ENCODE peak calls at places on chromosome 6, in four cellular contexts. A is B cell, R is lower lobe of right lung, B is heart left ventricle. V is an unnamed sample.
A peak's percentile ranks its signal among the peaks of the same experiment; 100 is the strongest.

GRCh38 chr6:4368649-4369048 is 233.3 kb upstream of the ECI2 start:
- DNase-seq in A (no peak), B (no peak), R (no peak), V (no peak)

GRCh38 chr6:26272171-26272631 is 92.8 kb upstream of the BTN3A2 start:
- DNase-seq in R (peak; percentile 75), B (peak; percentile 72), A (peak; percentile 73), V (no peak)

GRCh38 chr6:14544689-14545088 is 427.1 kb downstream of the CD83 start:
- DNase-seq in R (no peak), B (no peak), A (no peak), V (no peak)

GRCh38 chr6:142074516-142074915 is 58.2 kb upstream of the GJE1 start:
- DNase-seq in R (no peak), A (no peak), B (no peak), V (no peak)

GRCh38 chr6:32853541-32854375 is at the start of the genes PSMB9 and TAP1:
- DNase-seq in A (peak; percentile 95), B (peak; percentile 96), R (peak; percentile 97), V (peak; percentile 82)

GRCh38 chr6:140101367-140101766 is 726.9 kb upstream of the CITED2 start:
- DNase-seq in R (no peak), B (no peak), A (no peak), V (no peak)

GRCh38 chr6:39366875-39367618 is 44.5 kb upstream of the KCNK16 start:
- DNase-seq in A (no peak), B (no peak), R (no peak), V (no peak)

GRCh38 chr6:33790306-33790855 is 1.5 kb upstream of the LEMD2 start:
- DNase-seq in B (no peak), R (no peak), A (no peak), V (no peak)

GRCh38 chr6:22015944-22016343 is 280.9 kb downstream of the PRL start:
- DNase-seq in B (no peak), R (no peak), A (no peak), V (no peak)

GRCh38 chr6:169803291-169803811 is 51.9 kb downstream of the ERMARD start:
- DNase-seq in A (no peak), R (no peak), B (no peak), V (no peak)

GRCh38 chr6:90080876-90081464 is 186.7 kb downstream of the GJA10 start:
- DNase-seq in A (peak; percentile 56), B (no peak), R (no peak), V (no peak)

GRCh38 chr6:69610073-69610472 is 186.7 kb downstream of the LMBRD1 start:
- DNase-seq in B (no peak), A (no peak), R (no peak), V (no peak)

GRCh38 chr6:26243132-26243531 is 121.9 kb upstream of the BTN3A2 start:
- DNase-seq in A (no peak), B (no peak), R (no peak), V (no peak)

GRCh38 chr6:45076217-45076616 is 251.9 kb upstream of the RUNX2 start:
- DNase-seq in R (no peak), B (no peak), A (no peak), V (peak; percentile 3)

GRCh38 chr6:6969761-6970223 is 138.0 kb upstream of the RREB1 start:
- DNase-seq in A (no peak), R (no peak), B (no peak), V (no peak)

GRCh38 chr6:87213364-87213763 is 58.0 kb downstream of the ZNF292 start:
- DNase-seq in B (no peak), R (no peak), A (no peak), V (no peak)

GRCh38 chr6:100803264-100803663 is 77.9 kb downstream of the ASCC3 start:
- DNase-seq in A (no peak), B (no peak), R (no peak), V (no peak)

GRCh38 chr6:134744301-134744700 is 205.6 kb downstream of the ALDH8A1 start:
- DNase-seq in R (no peak), B (no peak), A (no peak), V (no peak)

GRCh38 chr6:167306401-167306998 is 15.4 kb downstream of the UNC93A start:
- DNase-seq in B (no peak), A (no peak), R (no peak), V (no peak)

GRCh38 chr6:71123051-71123450 is 165.6 kb upstream of the OGFRL1 start:
- DNase-seq in A (no peak), B (no peak), R (no peak), V (no peak)

DNA sequence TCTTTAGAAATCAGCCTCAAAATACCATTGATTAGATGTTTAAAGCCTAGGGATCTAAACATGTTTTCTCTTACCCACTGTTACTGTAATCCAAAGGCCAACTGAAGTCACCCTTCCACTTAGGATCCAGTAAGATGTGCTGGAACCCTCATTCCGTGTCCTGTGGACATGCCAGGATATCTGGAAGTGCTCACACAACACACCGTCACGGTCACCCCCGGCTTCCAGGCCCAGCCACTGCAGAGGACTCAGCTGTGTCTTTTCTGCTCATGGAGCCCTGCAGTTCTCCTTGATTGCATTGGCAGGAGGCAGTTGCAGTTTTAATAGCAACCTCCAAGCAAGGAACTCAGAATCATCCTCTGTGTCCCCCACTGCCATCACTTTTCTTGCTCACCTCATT is 93.3 kb downstream of the CAP2 start:
- DNase-seq in B (no peak), R (no peak), A (no peak), V (no peak)
- TF ChIP-seq CTCF in B (no peak), R (no peak), A (no peak), V (no peak)

GRCh38 chr6:2178125-2178524 is 67.3 kb downstream of the GMDS start:
- DNase-seq in B (no peak), R (no peak), A (no peak), V (no peak)
- TF ChIP-seq CTCF in B (no peak), R (no peak), A (no peak), V (no peak)

DNA sequence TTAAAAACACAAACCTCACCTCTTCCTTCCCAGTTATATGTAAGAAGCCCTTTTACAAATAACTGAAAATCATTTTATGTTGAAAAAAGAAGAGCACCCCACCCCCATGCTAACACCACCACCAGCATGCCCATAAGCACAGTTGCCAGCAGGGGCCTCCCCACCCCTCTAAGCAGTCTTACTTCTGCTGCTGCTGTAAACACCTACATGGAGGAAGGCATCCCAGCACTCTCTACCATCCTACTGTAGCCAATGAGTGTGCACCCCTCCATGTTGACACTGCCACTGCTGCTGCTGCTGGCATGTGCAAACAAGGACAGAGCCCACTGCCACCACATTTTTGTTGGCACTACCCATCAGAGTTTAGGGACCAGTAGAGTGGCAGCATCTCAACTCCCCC is 49.6 kb upstream of the PHIP start:
- DNase-seq in A (no peak), B (no peak), R (peak; percentile 32), V (no peak)
- TF ChIP-seq CTCF in A (no peak), B (no peak), R (no peak), V (no peak)

GRCh38 chr6:219641-220198 is 72.6 kb upstream of the DUSP22 start:
- DNase-seq in R (peak; percentile 86), B (peak; percentile 86), A (peak; percentile 66), V (no peak)

GRCh38 chr6:215335-216034 is 76.8 kb upstream of the DUSP22 start:
- DNase-seq in R (peak; percentile 54), A (no peak), B (no peak), V (no peak)

GRCh38 chr6:218153-219018 is 73.9 kb upstream of the DUSP22 start:
- DNase-seq in B (no peak), A (peak; percentile 60), R (no peak), V (no peak)

GRCh38 chr6:219019-219570 is 73.2 kb upstream of the DUSP22 start:
- DNase-seq in B (no peak), A (no peak), R (no peak), V (no peak)

DNA sequence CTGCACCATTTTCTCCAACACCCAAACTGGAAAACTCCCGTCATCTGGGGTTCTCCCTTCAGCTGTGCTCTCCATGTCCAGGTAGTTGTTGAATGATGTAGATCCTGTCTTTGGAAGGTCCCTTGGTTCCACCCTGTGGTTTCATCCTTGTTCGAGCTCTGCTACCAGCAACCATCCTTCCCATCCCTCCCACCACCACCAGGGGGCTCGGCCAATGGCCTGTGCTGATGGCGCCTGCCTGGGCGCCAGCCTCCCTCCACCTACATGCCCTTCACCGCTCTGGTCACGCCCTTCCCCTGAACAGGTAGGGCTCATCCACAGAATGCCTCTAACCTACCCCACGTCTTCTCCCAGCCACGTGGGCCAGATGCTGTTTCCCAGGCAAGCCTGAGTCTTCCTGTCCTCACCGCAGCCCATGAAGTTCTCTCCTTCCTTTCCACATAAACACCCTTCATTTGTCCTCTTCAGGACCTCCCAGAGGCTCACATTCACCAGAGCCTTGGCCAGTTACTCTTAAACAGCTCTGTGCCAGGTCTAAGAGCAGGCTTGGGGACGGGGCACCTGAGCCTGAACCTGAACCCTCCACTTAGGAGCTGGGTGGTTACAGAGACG is 75.1 kb upstream of the DUSP22 start:
- DNase-seq in R (no peak), B (no peak), A (no peak), V (no peak)
- TF ChIP-seq CTCF in R (peak; percentile 48), B (peak; percentile 42), A (peak; percentile 50), V (peak; percentile 30)

GRCh38 chr6:98846021-98846380 is 11.6 kb downstream of the POU3F2 start:
- DNase-seq in R (no peak), B (no peak), A (no peak), V (no peak)
- TF ChIP-seq CTCF in R (no peak), B (no peak), A (peak; percentile 54), V (no peak)

GRCh38 chr6:79694623-79695311 is 63.6 kb downstream of the SH3BGRL2 start:
- DNase-seq in A (no peak), B (no peak), R (no peak), V (no peak)
- TF ChIP-seq CTCF in A (no peak), B (no peak), R (no peak), V (peak; percentile 16)

V was measured in AG09319.